ENCODE peak calls at places on chromosomes 16 and 17, in six cellular contexts. S is RPMI8226; K is esophagus muscularis mucosa; Z is naive thymus-derived CD4-positive, alpha-beta T cell; R is A549; U is RWPE2. B is an unnamed sample.

GRCh38 chr16:19138601-19139000 is 24.8 kb downstream of the ITPRIPL2 start:
- DNase-seq in S (no peak), K (peak; percentile 95), Z (no peak), R (peak; percentile 84), U (peak; percentile 87), B (no peak)

GRCh38 chr17:70185280-70185679 is 15.9 kb downstream of the KCNJ2 start:
- DNase-seq in S (no peak), K (no peak), Z (no peak), R (no peak), U (no peak), B (no peak)

GRCh38 chr17:64073771-64074703 is 53.6 kb upstream of the ICAM2 start:
- DNase-seq in S (peak; percentile 82), K (no peak), Z (no peak), R (no peak), U (no peak), B (no peak)

GRCh38 chr17:81621494-81622230 is 15.2 kb downstream of the NPLOC4 start:
- DNase-seq in S (no peak), K (no peak), Z (no peak), R (no peak), U (no peak), B (no peak)

GRCh38 chr16:80875616-80876015 is 71.2 kb upstream of the CDYL2 start:
- DNase-seq in S (no peak), K (no peak), Z (no peak), R (no peak), U (no peak), B (no peak)

GRCh38 chr16:8391219-8391757 is 199.0 kb downstream of the TMEM114 start:
- DNase-seq in S (no peak), K (no peak), Z (no peak), R (peak; percentile 1), U (no peak), B (no peak)

GRCh38 chr17:27778193-27778592 is 22.1 kb downstream of the NOS2 start:
- DNase-seq in S (no peak), K (no peak), Z (no peak), R (no peak), U (no peak), B (no peak)

GRCh38 chr17:58285422-58285810 is 4.7 kb upstream of the MPO start:
- DNase-seq in S (no peak), K (no peak), Z (no peak), R (no peak), U (no peak), B (no peak)

GRCh38 chr17:57879437-57880085 is 29.7 kb upstream of the MRPS23 start:
- DNase-seq in S (no peak), K (no peak), Z (no peak), R (peak; percentile 82), U (no peak), B (peak; percentile 36)

GRCh38 chr17:45364531-45365390 is 47.9 kb upstream of the MAP3K14 start:
- DNase-seq in S (no peak), K (no peak), Z (no peak), R (peak; percentile 44), U (peak; percentile 28), B (no peak)

GRCh38 chr16:48555597-48555996 is 54.4 kb downstream of the N4BP1 start:
- DNase-seq in S (no peak), K (no peak), Z (no peak), R (no peak), U (no peak), B (no peak)

GRCh38 chr16:54931041-54931756 is 534 bp downstream of the IRX5 start:
- DNase-seq in S (no peak), K (peak; percentile 75), Z (no peak), R (peak; percentile 58), U (no peak), B (peak; percentile 33)

GRCh38 chr17:83075270-83075880 is 4.0 kb upstream of the METRNL start:
- DNase-seq in S (no peak), K (no peak), Z (no peak), R (no peak), U (no peak), B (no peak)

GRCh38 chr16:47060596-47060995 is 83.1 kb downstream of the NETO2 start:
- DNase-seq in S (no peak), K (no peak), Z (no peak), R (no peak), U (no peak), B (no peak)

GRCh38 chr16:85563515-85564276 is 49.4 kb upstream of the GSE1 start:
- DNase-seq in S (no peak), K (no peak), Z (no peak), R (peak; percentile 51), U (no peak), B (no peak)

GRCh38 chr16:53980675-53981074 is 276.7 kb downstream of the FTO start:
- DNase-seq in S (no peak), K (no peak), Z (no peak), R (no peak), U (no peak), B (no peak)

GRCh38 chr17:76384222-76384986 is at the start of gene SPHK1:
- DNase-seq in S (peak; percentile 91), K (no peak), Z (peak; percentile 23), R (peak; percentile 84), U (peak; percentile 81), B (peak; percentile 69)

GRCh38 chr17:51951737-51952136 is 206.8 kb downstream of the CA10 start:
- DNase-seq in S (no peak), K (no peak), Z (no peak), R (no peak), U (no peak), B (no peak)

GRCh38 chr17:8384801-8385335 is 1.9 kb upstream of the RPL26 start:
- DNase-seq in S (no peak), K (no peak), Z (no peak), R (peak; percentile 79), U (no peak), B (no peak)

GRCh38 chr17:39751637-39752036 is 13.9 kb downstream of the GRB7 start:
- DNase-seq in S (no peak), K (no peak), Z (no peak), R (no peak), U (peak; percentile 52), B (no peak)

GRCh38 chr16:85270365-85270764 is 158.1 kb upstream of the CIBAR2 start:
- DNase-seq in S (no peak), K (no peak), Z (no peak), R (no peak), U (no peak), B (no peak)

GRCh38 chr16:86199182-86199581 is 300.2 kb downstream of the IRF8 start:
- DNase-seq in S (no peak), K (no peak), Z (no peak), R (no peak), U (no peak), B (no peak)

GRCh38 chr17:38907930-38908675 is 17.3 kb upstream of the LASP1NB start:
- DNase-seq in S (no peak), K (no peak), Z (no peak), R (no peak), U (no peak), B (no peak)

GRCh38 chr16:75714661-75715060 is 11.6 kb downstream of the CPHXL start:
- DNase-seq in S (no peak), K (no peak), Z (no peak), R (no peak), U (no peak), B (no peak)

GRCh38 chr16:9957002-9957401 is 225.2 kb downstream of the GRIN2A start:
- DNase-seq in S (no peak), K (no peak), Z (no peak), R (no peak), U (no peak), B (no peak)

GRCh38 chr16:2092866-2093265 is 42.8 kb downstream of the PKD1 start:
- DNase-seq in S (no peak), K (no peak), Z (no peak), R (no peak), U (no peak), B (no peak)

GRCh38 chr16:2785101-2785991 is 2.0 kb downstream of the PRSS33 start:
- DNase-seq in S (peak; percentile 89), K (no peak), Z (no peak), R (no peak), U (peak; percentile 58), B (peak; percentile 41)

GRCh38 chr16:86018487-86018886 is 119.5 kb downstream of the IRF8 start:
- DNase-seq in S (no peak), K (no peak), Z (no peak), R (no peak), U (peak; percentile 10), B (no peak)

GRCh38 chr17:8941520-8941919 is 24.0 kb downstream of the PIK3R5 start:
- DNase-seq in S (no peak), K (no peak), Z (peak; percentile 82), R (no peak), U (no peak), B (peak; percentile 66)

GRCh38 chr17:4241535-4241934 is 22.2 kb downstream of the ANKFY1 start:
- DNase-seq in S (no peak), K (no peak), Z (no peak), R (no peak), U (no peak), B (no peak)

GRCh38 chr16:62077998-62078397 is 41.8 kb upstream of the CDH8 start:
- DNase-seq in S (peak; percentile 29), K (no peak), Z (no peak), R (peak; percentile 33), U (no peak), B (no peak)

GRCh38 chr17:54899721-54900456 is 763 bp upstream of the TOM1L1 start:
- DNase-seq in S (peak; percentile 16), K (no peak), Z (no peak), R (no peak), U (no peak), B (no peak)

GRCh38 chr16:85735946-85736345 is 14.9 kb downstream of the C16orf74 start:
- DNase-seq in S (no peak), K (no peak), Z (no peak), R (no peak), U (no peak), B (no peak)

GRCh38 chr17:49880291-49881053 is 32.6 kb upstream of the TAC4 start:
- DNase-seq in S (peak; percentile 82), K (no peak), Z (peak; percentile 47), R (peak; percentile 84), U (no peak), B (peak; percentile 84)

B was measured in stimulated activated CD4-positive, alpha-beta T cell treated with anti-CD3 and anti-CD28 coated beads, Interleukin-2, amount 100 ng/mL, for 24 hours.